ENCODE peak calls at places on chromosomes 5 and 9, in four cellular contexts. P is MCF 10A, D is cardiac muscle cell, B is RWPE1. V is an unnamed sample.

GRCh38 chr9:92714787-92715487 is 45.0 kb upstream of the IPPK start:
- DNase-seq in B (no peak), P (no peak), D (no peak), V (no peak)

GRCh38 chr5:54275361-54275760 is 35.0 kb downstream of the ARL15 start:
- DNase-seq in B (no peak), D (no peak), P (no peak), V (no peak)

GRCh38 chr9:69946800-69947437 is 96.7 kb upstream of the MAMDC2 start:
- DNase-seq in B (peak), P (peak), D (peak), V (no peak)

GRCh38 chr5:137622850-137623249 is 113.0 kb downstream of the KLHL3 start:
- DNase-seq in D (peak), B (no peak), P (peak), V (no peak)

GRCh38 chr5:52895070-52895469 is 94.1 kb upstream of the ITGA2 start:
- DNase-seq in D (no peak), P (no peak), B (no peak), V (no peak)

GRCh38 chr9:107237873-107238272 is 45.2 kb upstream of the RAD23B start:
- DNase-seq in P (no peak), B (no peak), D (peak), V (no peak)

GRCh38 chr5:157182143-157182757 is 1.6 kb downstream of the ITK start:
- DNase-seq in P (no peak), D (no peak), B (no peak), V (no peak)

GRCh38 chr5:76514254-76514653 is 108.9 kb downstream of the F2RL2 start:
- DNase-seq in D (no peak), B (no peak), P (no peak), V (no peak)

GRCh38 chr5:140111859-140112551 is 1.9 kb upstream of the PURA start:
- DNase-seq in B (no peak), P (no peak), D (no peak), V (peak)

GRCh38 chr5:172929371-172929838 is 29.8 kb upstream of the RPL26L1 start:
- DNase-seq in D (peak), P (no peak), B (no peak), V (no peak)

GRCh38 chr9:110207071-110207923 is 662 bp downstream of the C9orf152 start:
- DNase-seq in D (no peak), P (no peak), B (no peak), V (no peak)

GRCh38 chr5:150116667-150117395 is 30.5 kb upstream of the CSF1R start:
- DNase-seq in D (no peak), B (peak), P (peak), V (no peak)

GRCh38 chr9:36470891-36471290 is 70.8 kb upstream of the RNF38 start:
- DNase-seq in P (peak), D (peak), B (peak), V (no peak)

GRCh38 chr9:130977811-130978221 is 31.2 kb upstream of the LAMC3 start:
- DNase-seq in D (no peak), P (no peak), B (no peak), V (no peak)

GRCh38 chr9:83012160-83012559 is 50.8 kb downstream of the RASEF start:
- DNase-seq in D (no peak), P (no peak), B (no peak), V (no peak)

GRCh38 chr9:114070188-114071103 is 7.7 kb downstream of the AMBP start:
- DNase-seq in D (no peak), P (no peak), B (no peak), V (no peak)

GRCh38 chr9:83509372-83509771 is 28.8 kb downstream of the FRMD3 start:
- DNase-seq in P (no peak), D (peak), B (no peak), V (no peak)

GRCh38 chr5:139638090-139638735 is 9.9 kb upstream of the CXXC5 start:
- DNase-seq in B (no peak), D (peak), P (peak), V (peak)

GRCh38 chr5:66805514-66806430 is 209.6 kb downstream of the MAST4 start:
- DNase-seq in P (no peak), B (no peak), D (no peak), V (no peak)

GRCh38 chr9:129509508-129509907 is 111.4 kb downstream of the C9orf50 start:
- DNase-seq in B (no peak), D (peak), P (peak), V (no peak)

GRCh38 chr5:157672976-157673375 is 1.6 kb downstream of the C5orf52 start:
- DNase-seq in P (no peak), D (no peak), B (no peak), V (no peak)

GRCh38 chr9:72173080-72173479 is 23.8 kb downstream of the GDA start:
- DNase-seq in P (peak), B (no peak), D (no peak), V (no peak)

GRCh38 chr5:158979749-158980521 is 119.8 kb downstream of the EBF1 start:
- DNase-seq in D (peak), B (peak), P (peak), V (no peak)

GRCh38 chr5:82388186-82388585 is 110.0 kb upstream of the RPS23 start:
- DNase-seq in P (no peak), B (no peak), D (peak), V (no peak)

GRCh38 chr5:58462154-58462553 is 2.3 kb upstream of the PLK2 start:
- DNase-seq in P (peak), D (peak), B (peak), V (no peak)

GRCh38 chr9:129648764-129649115 is 6.8 kb upstream of the ASB6 start:
- DNase-seq in B (no peak), P (no peak), D (no peak), V (no peak)

GRCh38 chr9:8600914-8601680 is 801.5 kb upstream of the DMAC1 start:
- DNase-seq in D (no peak), P (no peak), B (no peak), V (no peak)

GRCh38 chr5:96855041-96855872 is 21.0 kb upstream of the ERAP2 start:
- DNase-seq in P (peak), B (no peak), D (peak), V (no peak)

GRCh38 chr9:111598730-111599091 is 736 bp downstream of the PTGR1 start:
- DNase-seq in P (peak), B (peak), D (peak), V (peak)

GRCh38 chr5:126015244-126016054 is 407.8 kb upstream of the GRAMD2B start:
- DNase-seq in D (peak), B (no peak), P (peak), V (peak)

GRCh38 chr9:136324501-136325300 is 2.6 kb upstream of the GPSM1 start:
- DNase-seq in P (no peak), D (no peak), B (no peak), V (no peak)
- TF ChIP-seq CTCF in P (no peak), D (no peak), B (no peak), V (no peak)

GRCh38 chr9:84815554-84815953 is 146.0 kb downstream of the NTRK2 start:
- DNase-seq in P (no peak), D (no peak), B (no peak), V (no peak)
- TF ChIP-seq CTCF in P (no peak), D (no peak), B (no peak), V (no peak)

GRCh38 chr9:132458432-132458831 is 48.4 kb downstream of the CFAP77 start:
- DNase-seq in P (no peak), D (no peak), B (no peak), V (no peak)
- TF ChIP-seq CTCF in P (no peak), D (no peak), B (no peak), V (no peak)

GRCh38 chr9:100472725-100473261 is at the start of gene TMEFF1:
- DNase-seq in P (peak), B (peak), D (peak), V (peak)
- TF ChIP-seq CTCF in P (no peak), B (peak), D (peak), V (no peak)

GRCh38 chr5:38187532-38187931 is 70.8 kb upstream of the EGFLAM start:
- DNase-seq in P (no peak), B (no peak), D (no peak), V (no peak)
- TF ChIP-seq CTCF in P (no peak), B (no peak), D (no peak), V (no peak)

V was measured in nephron progenitor cell.